ENCODE peak calls at places on chromosomes 13 and 19, in nine cellular contexts. W is CD8-positive, alpha-beta memory T cell; B is brain microvascular endothelial cell; L is AG04450; A is foreskin fibroblast; F is endodermal cell; V is astrocyte of the spinal cord; X is body of pancreas; H is fibroblast of the aortic adventitia. K is an unnamed sample.

GRCh38 chr19:40811478-40812341 is 12.7 kb downstream of the EGLN2 start:
- DNase-seq in A (no peak), F (peak), B (no peak), L (no peak), X (no peak), H (no peak), W (peak), V (no peak), K (no peak)

GRCh38 chr13:99316224-99316623 is 9.0 kb upstream of the GPR183 start:
- DNase-seq in X (no peak), L (no peak), A (no peak), W (no peak), V (no peak), F (no peak), B (no peak), H (no peak), K (no peak)

GRCh38 chr13:100495455-100495854 is 93.1 kb downstream of the GGACT start:
- DNase-seq in V (no peak), F (no peak), H (no peak), L (no peak), W (no peak), B (no peak), X (no peak), A (no peak), K (no peak)

GRCh38 chr19:4866595-4867424 is 657 bp downstream of the PLIN3 start:
- DNase-seq in F (peak), B (no peak), V (peak), H (peak), A (no peak), L (no peak), W (peak), X (peak), K (no peak)

GRCh38 chr19:45442927-45443461 is 19.3 kb upstream of the ERCC1 start:
- DNase-seq in A (no peak), V (peak), F (peak), L (no peak), X (peak), B (peak), H (peak), W (peak), K (no peak)

GRCh38 chr19:28505933-28506332 is 707.0 kb downstream of the UQCRFS1 start:
- DNase-seq in X (no peak), W (no peak), B (no peak), H (no peak), L (no peak), V (no peak), A (no peak), F (no peak), K (no peak)

GRCh38 chr19:3670258-3670795 is 29.9 kb downstream of the PIP5K1C start:
- DNase-seq in F (peak), B (peak), H (peak), A (peak), W (no peak), V (peak), L (peak), X (peak), K (no peak)

GRCh38 chr19:55080121-55080914 is 4.6 kb downstream of the EPS8L1 start:
- DNase-seq in B (peak), H (peak), A (peak), F (peak), V (peak), W (peak), L (peak), X (peak), K (peak)

GRCh38 chr13:109743706-109744453 is 42.5 kb downstream of the IRS2 start:
- DNase-seq in A (peak), V (peak), H (peak), L (peak), F (peak), B (peak), X (peak), W (no peak), K (no peak)

GRCh38 chr13:98838776-98839175 is 86.3 kb upstream of the SLC15A1 start:
- DNase-seq in F (no peak), B (no peak), V (peak), A (no peak), H (peak), W (no peak), L (no peak), X (no peak), K (no peak)

GRCh38 chr13:98420560-98421175 is 156.2 kb downstream of the STK24 start:
- DNase-seq in A (no peak), X (no peak), F (no peak), V (no peak), L (no peak), W (no peak), H (no peak), B (no peak), K (no peak)

GRCh38 chr13:95209109-95209508 is 92.1 kb downstream of the ABCC4 start:
- DNase-seq in F (no peak), W (no peak), H (no peak), B (no peak), X (no peak), L (no peak), V (no peak), A (no peak), K (no peak)

GRCh38 chr19:46975011-46975917 is 44.4 kb upstream of the NPAS1 start:
- DNase-seq in B (no peak), A (no peak), X (no peak), V (no peak), H (peak), L (no peak), W (no peak), F (no peak), K (no peak)

GRCh38 chr19:51086153-51086850 is 3.6 kb upstream of the KLK14 start:
- DNase-seq in L (no peak), A (no peak), X (peak), F (no peak), H (no peak), W (no peak), V (no peak), B (no peak), K (no peak)

GRCh38 chr19:2166741-2167738 is 3.3 kb downstream of the DOT1L start:
- DNase-seq in F (peak), X (peak), V (peak), B (no peak), A (peak), L (no peak), W (no peak), H (peak), K (no peak)

GRCh38 chr13:23619073-23619855 is 49.1 kb downstream of the TNFRSF19 start:
- DNase-seq in A (no peak), B (no peak), W (no peak), F (no peak), X (no peak), V (no peak), L (no peak), H (no peak), K (no peak)

GRCh38 chr19:4703671-4704316 is 19.8 kb downstream of the DPP9 start:
- DNase-seq in X (no peak), B (no peak), L (no peak), A (no peak), H (no peak), W (no peak), V (no peak), F (no peak), K (no peak)

GRCh38 chr19:36672368-36672767 is 5.7 kb upstream of the ZNF461 start:
- DNase-seq in F (no peak), W (no peak), A (no peak), V (no peak), B (no peak), X (no peak), H (no peak), L (no peak), K (no peak)

GRCh38 chr19:36665832-36666231 is 805 bp downstream of the ZNF461 start:
- DNase-seq in B (no peak), V (no peak), W (no peak), X (no peak), L (no peak), A (no peak), H (no peak), F (no peak), K (no peak)

GRCh38 chr19:36674201-36674600 is 7.6 kb upstream of the ZNF461 start:
- DNase-seq in V (no peak), A (no peak), B (no peak), L (no peak), H (no peak), F (no peak), X (no peak), W (no peak), K (no peak)

GRCh38 chr19:36668646-36669045 is 2.0 kb upstream of the ZNF461 start:
- DNase-seq in F (no peak), X (no peak), W (no peak), V (no peak), H (no peak), A (no peak), L (no peak), B (no peak), K (no peak)
- H3K4me3 ChIP-seq in F (peak), X (no peak), W (peak), V (no peak), H (no peak), A (no peak), L (no peak), B (no peak), K (no peak)

DNA sequence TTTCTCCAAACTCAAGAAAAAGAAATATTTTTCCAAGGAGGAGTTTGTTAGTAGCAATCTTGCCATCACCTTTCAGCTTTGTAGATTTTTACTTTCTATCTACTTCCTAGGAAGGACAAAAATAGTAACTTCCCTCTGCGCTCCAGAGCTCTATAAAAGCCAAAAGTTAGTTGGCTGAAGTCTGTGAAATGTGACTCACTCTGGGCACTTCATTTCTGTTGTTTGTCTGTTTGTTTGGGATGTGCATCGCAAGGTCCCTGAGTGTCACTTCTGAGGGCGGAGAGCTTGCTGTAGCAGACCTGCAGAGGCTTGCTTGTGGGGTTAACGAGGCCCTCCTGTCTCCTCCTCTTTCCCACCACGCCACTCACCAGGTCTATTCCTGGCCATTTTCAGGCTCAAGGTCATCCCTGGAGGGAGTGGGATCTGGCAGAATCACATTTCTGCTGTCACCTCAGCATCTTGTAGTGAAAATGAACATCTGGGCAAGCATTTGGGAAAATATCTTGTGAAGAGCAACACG is 307.6 kb downstream of the GPC6 start:
- DNase-seq in W (no peak), V (no peak), A (peak), B (no peak), X (no peak), L (no peak), F (no peak), H (peak), K (no peak)
- H3K4me3 ChIP-seq in W (no peak), V (no peak), A (no peak), B (no peak), X (no peak), L (no peak), F (no peak), H (no peak), K (no peak)

DNA sequence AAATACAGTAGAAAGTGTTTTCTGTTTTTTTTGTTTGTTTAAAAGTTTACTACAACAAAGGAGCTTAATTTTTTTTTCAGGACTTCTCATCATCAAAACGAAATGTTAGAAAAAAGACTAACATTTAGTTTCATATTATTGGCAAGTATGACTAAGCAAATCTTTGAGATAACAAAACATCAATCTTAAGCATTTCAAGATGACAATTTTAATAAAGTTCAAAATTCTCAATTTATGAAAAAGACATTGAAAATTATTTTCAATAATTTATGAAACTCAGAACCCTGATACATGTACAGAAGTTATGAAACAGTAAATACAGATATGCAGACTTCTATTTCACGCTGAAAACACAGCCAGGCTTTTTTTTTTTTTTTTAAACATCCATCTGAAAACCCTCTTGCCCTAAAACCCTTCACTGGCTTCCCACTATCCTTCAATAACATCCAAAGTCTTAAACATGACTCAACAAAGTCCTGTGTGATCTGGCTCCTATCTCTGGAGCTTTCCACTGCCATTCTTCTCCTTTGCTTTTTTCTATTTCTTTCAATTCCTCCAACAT is 3.9 kb downstream of the RBM26 start:
- DNase-seq in X (no peak), W (no peak), H (peak), F (no peak), A (no peak), V (no peak), B (no peak), L (no peak), K (no peak)
- H3K4me3 ChIP-seq in X (no peak), W (peak), H (no peak), F (peak), A (no peak), V (no peak), B (no peak), L (no peak), K (no peak)

DNA sequence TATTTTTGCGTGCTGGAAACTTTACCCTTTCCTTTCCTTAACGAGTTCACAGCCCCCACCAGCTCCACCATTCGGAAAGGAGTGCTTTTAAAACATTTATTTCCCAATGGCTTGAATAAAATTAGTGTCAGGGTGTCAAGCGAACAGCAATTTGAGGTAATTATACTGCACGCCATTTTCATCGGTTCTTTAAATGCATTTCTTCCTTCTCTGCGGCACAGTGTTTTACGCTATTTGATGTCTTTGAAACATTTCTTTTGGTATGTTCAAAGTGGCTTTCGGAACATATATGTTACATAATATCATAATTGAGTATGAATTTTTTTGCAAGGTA is 319 bp upstream of the SLITRK1 start:
- DNase-seq in V (no peak), A (no peak), L (no peak), X (no peak), B (no peak), F (no peak), H (no peak), W (no peak), K (no peak)
- H3K4me3 ChIP-seq in V (peak), A (peak), L (no peak), X (peak), B (peak), F (peak), H (no peak), W (no peak), K (no peak)

DNA sequence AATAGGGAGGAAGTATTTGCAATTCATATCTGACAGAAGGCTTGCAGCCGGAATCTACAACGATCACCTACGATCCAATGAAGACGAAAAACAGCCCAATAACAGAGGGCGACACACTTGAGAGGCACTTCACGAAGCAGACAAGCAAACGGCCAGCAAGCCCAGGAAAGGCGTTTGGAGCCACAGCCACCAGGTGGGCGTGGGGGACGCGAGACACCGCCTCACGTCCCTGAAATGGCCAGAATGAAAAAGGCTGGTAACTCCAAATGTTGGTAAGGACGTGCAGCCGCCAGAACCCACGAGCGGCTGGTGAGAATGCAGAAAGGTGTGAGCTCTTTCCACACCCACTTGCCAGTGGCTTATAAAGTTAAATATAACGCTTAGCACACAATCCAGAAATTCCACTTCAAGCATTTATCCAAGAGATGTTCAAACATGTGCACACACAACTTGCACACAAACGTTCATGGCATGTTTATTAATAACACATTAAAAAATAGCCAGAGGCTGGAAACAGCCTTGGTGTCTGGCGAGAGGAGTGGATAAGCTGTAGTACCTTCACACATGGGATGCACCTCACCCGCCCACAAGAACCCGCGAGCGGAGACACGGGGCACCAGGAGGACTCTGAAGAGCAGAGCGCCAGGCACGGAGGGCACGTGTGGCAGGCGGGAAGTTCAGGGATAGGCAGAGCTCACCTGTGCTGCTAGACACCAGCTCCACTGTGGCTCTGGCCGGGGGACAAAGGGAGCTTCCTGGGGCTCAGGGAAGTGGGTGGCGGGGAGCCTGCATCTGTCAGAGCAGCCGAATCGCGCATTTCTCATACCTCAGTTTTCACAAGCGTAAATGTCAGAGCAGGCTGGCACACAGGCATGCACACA is 89.3 kb downstream of the SPACA7 start:
- DNase-seq in H (no peak), W (no peak), L (no peak), V (no peak), F (no peak), B (no peak), A (no peak), X (no peak), K (no peak)
- H3K4me3 ChIP-seq in H (no peak), W (no peak), L (no peak), V (no peak), F (no peak), B (no peak), A (no peak), X (no peak), K (no peak)

GRCh38 chr19:16830679-16831078 is 1.5 kb downstream of the SIN3B start:
- DNase-seq in W (no peak), A (no peak), L (no peak), V (peak), B (peak), F (no peak), H (peak), X (no peak), K (no peak)
- H3K4me3 ChIP-seq in W (no peak), A (peak), L (peak), V (peak), B (no peak), F (peak), H (peak), X (no peak), K (no peak)

GRCh38 chr13:105207586-105208293 is 1327.7 kb downstream of the EFNB2 start:
- DNase-seq in B (no peak), F (no peak), H (no peak), A (no peak), L (no peak), V (no peak), X (no peak), W (no peak), K (no peak)

DNA sequence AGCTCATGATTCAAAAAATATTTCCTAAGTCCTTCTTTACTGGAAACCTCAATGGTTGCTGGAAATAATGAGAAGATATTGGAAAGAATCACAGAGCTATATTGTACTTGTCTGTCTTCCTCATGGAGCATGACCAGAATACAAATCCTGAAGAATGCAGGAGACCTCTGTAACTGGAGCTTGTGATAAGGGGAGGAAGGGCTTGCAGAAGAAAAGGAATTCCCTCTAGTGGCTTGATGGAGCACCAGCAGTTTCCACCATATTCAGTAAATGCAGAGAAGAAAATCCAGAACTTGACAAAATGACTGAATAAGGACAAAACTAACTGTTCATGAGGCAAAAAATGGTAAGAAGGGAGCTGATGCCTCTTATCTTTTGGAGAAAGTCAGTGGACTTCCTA is 1333.1 kb downstream of the EFNB2 start:
- DNase-seq in W (no peak), V (peak), F (no peak), X (no peak), H (peak), B (peak), A (no peak), L (no peak), K (no peak)
- H3K4me3 ChIP-seq in W (no peak), V (no peak), F (no peak), X (no peak), H (no peak), B (no peak), A (no peak), L (no peak), K (no peak)